ENCODE peak calls at places on chromosomes 4 and X, in four cellular contexts. One of them, this sample, is unnamed.

GRCh38 chrX:10597871-10598270 is 22.5 kb downstream of the MID1 start:
- DNase-seq in endodermal cell: peak
- DNase-seq in neuronal stem cell: no peak
- DNase-seq in tibial artery: no peak
- DNase-seq in this sample: no peak

GRCh38 chrX:155112171-155112570 is 40.9 kb downstream of the BRCC3 start:
- DNase-seq in neuronal stem cell: no peak
- DNase-seq in endodermal cell: no peak
- DNase-seq in tibial artery: no peak
- DNase-seq in this sample: no peak

GRCh38 chr4:140168474-140168873 is 14.5 kb upstream of the MAML3 start:
- DNase-seq in tibial artery: no peak
- DNase-seq in endodermal cell: peak
- DNase-seq in neuronal stem cell: no peak
- DNase-seq in this sample: no peak

GRCh38 chrX:134743121-134743520 is 84.8 kb upstream of the PLAC1 start:
- DNase-seq in neuronal stem cell: no peak
- DNase-seq in tibial artery: no peak
- DNase-seq in endodermal cell: no peak
- DNase-seq in this sample: no peak

GRCh38 chr4:108637856-108638255 is 12.5 kb upstream of the OSTC start:
- DNase-seq in tibial artery: no peak
- DNase-seq in neuronal stem cell: no peak
- DNase-seq in endodermal cell: no peak
- DNase-seq in this sample: no peak

GRCh38 chr4:163167333-163167626 is 590 bp upstream of the NAF1 start:
- DNase-seq in neuronal stem cell: no peak
- DNase-seq in tibial artery: no peak
- DNase-seq in endodermal cell: no peak
- DNase-seq in this sample: no peak

GRCh38 chr4:178856139-178856800 is 1414.0 kb upstream of the AGA start:
- DNase-seq in neuronal stem cell: no peak
- DNase-seq in endodermal cell: no peak
- DNase-seq in tibial artery: no peak
- DNase-seq in this sample: no peak

GRCh38 chrX:41922125-41922521 is 1.2 kb downstream of the CASK start:
- DNase-seq in tibial artery: no peak
- DNase-seq in neuronal stem cell: no peak
- DNase-seq in endodermal cell: no peak
- DNase-seq in this sample: no peak

GRCh38 chr4:70182517-70183167 is 12.9 kb upstream of the ODAM start:
- DNase-seq in endodermal cell: no peak
- DNase-seq in neuronal stem cell: no peak
- DNase-seq in tibial artery: no peak
- DNase-seq in this sample: no peak

GRCh38 chr4:8019396-8020365 is 80.0 kb upstream of the AFAP1 start:
- DNase-seq in tibial artery: no peak
- DNase-seq in neuronal stem cell: no peak
- DNase-seq in endodermal cell: peak
- DNase-seq in this sample: no peak

GRCh38 chr4:8016527-8016926 is 76.9 kb upstream of the AFAP1 start:
- DNase-seq in neuronal stem cell: no peak
- DNase-seq in tibial artery: no peak
- DNase-seq in endodermal cell: no peak
- DNase-seq in this sample: no peak

GRCh38 chr4:8012517-8012916 is 72.9 kb upstream of the AFAP1 start:
- DNase-seq in endodermal cell: no peak
- DNase-seq in neuronal stem cell: no peak
- DNase-seq in tibial artery: no peak
- DNase-seq in this sample: no peak

GRCh38 chr4:8013976-8014726 is 74.5 kb upstream of the AFAP1 start:
- DNase-seq in tibial artery: no peak
- DNase-seq in endodermal cell: no peak
- DNase-seq in neuronal stem cell: no peak
- DNase-seq in this sample: no peak

DNA sequence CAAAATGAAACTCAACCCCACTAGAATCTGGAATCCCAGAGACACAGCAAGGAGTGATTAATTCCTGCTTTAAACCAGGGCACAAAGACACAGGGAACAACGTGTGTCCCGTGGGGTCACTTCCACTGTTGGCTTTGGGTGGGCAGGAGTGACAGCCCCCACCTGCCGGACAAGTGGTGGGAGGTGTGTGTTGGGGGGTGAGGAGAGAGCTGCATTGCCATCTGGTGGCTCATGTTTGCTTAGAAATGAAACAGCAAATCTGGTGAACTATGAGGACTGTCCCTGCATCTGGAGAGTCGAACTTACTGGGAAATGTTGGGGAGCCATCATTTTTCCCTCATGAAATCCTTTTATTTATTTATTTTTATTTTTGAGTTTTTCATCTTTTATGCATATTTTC is 75.9 kb upstream of the AFAP1 start:
- DNase-seq in tibial artery: no peak
- DNase-seq in neuronal stem cell: no peak
- DNase-seq in endodermal cell: no peak
- DNase-seq in this sample: no peak
- H3K4me3 ChIP-seq in tibial artery: no peak
- H3K4me3 ChIP-seq in neuronal stem cell: no peak
- H3K4me3 ChIP-seq in endodermal cell: no peak
- H3K4me3 ChIP-seq in this sample: no peak

GRCh38 chr4:89300490-89300889 is 7.1 kb downstream of the GPRIN3 start:
- DNase-seq in neuronal stem cell: no peak
- DNase-seq in endodermal cell: no peak
- DNase-seq in tibial artery: no peak
- DNase-seq in this sample: no peak
- H3K27ac ChIP-seq in neuronal stem cell: no peak
- H3K27ac ChIP-seq in endodermal cell: no peak
- H3K27ac ChIP-seq in tibial artery: no peak
- H3K27ac ChIP-seq in this sample: no peak

GRCh38 chr4:26809811-26810210 is 50.8 kb upstream of the STIM2 start:
- DNase-seq in neuronal stem cell: no peak
- DNase-seq in endodermal cell: no peak
- DNase-seq in tibial artery: no peak
- DNase-seq in this sample: no peak
- H3K4me3 ChIP-seq in neuronal stem cell: no peak
- H3K4me3 ChIP-seq in endodermal cell: no peak
- H3K4me3 ChIP-seq in tibial artery: no peak
- H3K4me3 ChIP-seq in this sample: no peak

GRCh38 chrX:110002300-110003166 is at the start of gene TMEM164:
- DNase-seq in tibial artery: peak
- DNase-seq in endodermal cell: peak
- DNase-seq in neuronal stem cell: peak
- DNase-seq in this sample: peak
- H3K27ac ChIP-seq in tibial artery: peak
- H3K27ac ChIP-seq in endodermal cell: peak
- H3K27ac ChIP-seq in neuronal stem cell: peak
- H3K27ac ChIP-seq in this sample: peak

GRCh38 chr4:19213388-19213787 is 1038.3 kb upstream of the SLIT2 start:
- DNase-seq in tibial artery: no peak
- DNase-seq in endodermal cell: no peak
- DNase-seq in neuronal stem cell: peak
- DNase-seq in this sample: no peak

GRCh38 chr4:19216495-19216894 is 1035.2 kb upstream of the SLIT2 start:
- DNase-seq in tibial artery: no peak
- DNase-seq in endodermal cell: no peak
- DNase-seq in neuronal stem cell: no peak
- DNase-seq in this sample: no peak

GRCh38 chr4:19214591-19214990 is 1037.1 kb upstream of the SLIT2 start:
- DNase-seq in tibial artery: no peak
- DNase-seq in endodermal cell: no peak
- DNase-seq in neuronal stem cell: no peak
- DNase-seq in this sample: no peak
- H3K4me3 ChIP-seq in tibial artery: no peak
- H3K4me3 ChIP-seq in endodermal cell: no peak
- H3K4me3 ChIP-seq in neuronal stem cell: no peak
- H3K4me3 ChIP-seq in this sample: no peak